ENCODE peak calls at places on chromosomes 16 and 17, in four cellular contexts. P is bronchial epithelial cell, V is GM23338, Q is thoracic aorta. Z is an unnamed sample.

GRCh38 chr16:27686926-27687325 is 137.0 kb downstream of the KATNIP start:
- DNase-seq in P (no peak), V (no peak), Q (no peak), Z (no peak)

GRCh38 chr16:85151603-85152413 is 39.5 kb upstream of the CIBAR2 start:
- DNase-seq in P (peak), V (no peak), Q (peak), Z (no peak)

GRCh38 chr16:68715471-68715870 is 21.6 kb upstream of the CDH1 start:
- DNase-seq in P (no peak), V (no peak), Q (no peak), Z (no peak)

GRCh38 chr17:49522329-49522890 is 27.3 kb downstream of the NGFR start:
- DNase-seq in P (no peak), V (no peak), Q (no peak), Z (no peak)

GRCh38 chr17:20116683-20117309 is 107.6 kb downstream of the SPECC1 start:
- DNase-seq in P (peak), V (peak), Q (no peak), Z (peak)

GRCh38 chr17:10741416-10742140 is 11.8 kb upstream of the TMEM220 start:
- DNase-seq in P (no peak), V (no peak), Q (no peak), Z (no peak)

GRCh38 chr16:52499061-52499460 is 47.9 kb downstream of the TOX3 start:
- DNase-seq in P (no peak), V (peak), Q (no peak), Z (no peak)

GRCh38 chr17:40023590-40024292 is 8.5 kb downstream of the CSF3 start:
- DNase-seq in P (no peak), V (no peak), Q (no peak), Z (no peak)

GRCh38 chr16:2675714-2676113 is 6.6 kb upstream of the KCTD5 start:
- DNase-seq in P (no peak), V (no peak), Q (no peak), Z (no peak)

GRCh38 chr17:49968380-49969133 is 433 bp upstream of the DLX4 start:
- DNase-seq in P (peak), V (peak), Q (no peak), Z (peak)

GRCh38 chr17:1142503-1143095 is 37.2 kb downstream of the ABR start:
- DNase-seq in P (no peak), V (no peak), Q (no peak), Z (no peak)

GRCh38 chr17:1134634-1135324 is 45.0 kb downstream of the ABR start:
- DNase-seq in P (no peak), V (no peak), Q (no peak), Z (no peak)

DNA sequence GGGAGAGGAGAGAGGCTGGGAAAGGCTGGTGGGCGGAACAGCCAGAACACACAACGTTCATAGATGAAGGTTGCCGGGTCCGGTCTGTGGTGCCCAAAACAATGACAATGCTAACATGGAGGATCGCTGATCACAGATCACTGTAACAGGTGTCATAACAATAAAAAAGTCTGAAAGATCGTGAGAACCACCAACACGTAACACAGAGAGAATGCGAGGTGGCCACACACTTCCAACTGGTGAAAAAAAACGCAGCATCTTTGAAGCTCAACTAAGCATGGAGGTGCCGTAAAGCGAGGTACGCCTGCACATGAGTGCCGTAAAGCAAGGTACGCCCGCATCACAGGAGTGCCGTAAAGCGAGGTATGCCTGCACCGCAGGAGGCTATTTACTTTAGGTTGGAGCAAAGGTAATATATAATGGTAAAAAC is 42.3 kb downstream of the ABR start:
- DNase-seq in P (peak), V (peak), Q (no peak), Z (no peak)
- H3K4me3 ChIP-seq in P (no peak), V (no peak), Q (no peak), Z (no peak)

DNA sequence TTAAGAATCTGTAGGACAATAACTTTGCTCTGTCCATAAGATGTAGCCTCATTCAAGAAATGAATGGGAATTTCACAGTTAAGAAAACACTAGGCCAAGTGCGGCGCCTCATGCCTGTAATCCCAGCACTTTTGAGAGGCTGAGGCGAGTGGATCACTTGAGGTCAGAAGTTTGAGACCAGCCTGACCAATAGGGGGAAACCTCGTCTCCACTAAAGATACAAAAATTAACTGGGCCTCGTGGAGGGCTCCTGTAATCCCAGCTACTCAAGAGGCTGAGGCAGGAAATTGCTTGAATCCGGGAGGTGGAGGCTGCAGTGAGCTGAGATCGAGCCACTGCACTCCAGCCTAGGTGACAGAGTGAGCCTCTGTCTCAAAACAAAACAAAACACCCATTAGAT is 19.9 kb upstream of the RSL1D1 start:
- DNase-seq in P (no peak), V (peak), Q (no peak), Z (no peak)
- TF ChIP-seq CTCF in P (no peak), V (peak), Q (no peak), Z (peak)

DNA sequence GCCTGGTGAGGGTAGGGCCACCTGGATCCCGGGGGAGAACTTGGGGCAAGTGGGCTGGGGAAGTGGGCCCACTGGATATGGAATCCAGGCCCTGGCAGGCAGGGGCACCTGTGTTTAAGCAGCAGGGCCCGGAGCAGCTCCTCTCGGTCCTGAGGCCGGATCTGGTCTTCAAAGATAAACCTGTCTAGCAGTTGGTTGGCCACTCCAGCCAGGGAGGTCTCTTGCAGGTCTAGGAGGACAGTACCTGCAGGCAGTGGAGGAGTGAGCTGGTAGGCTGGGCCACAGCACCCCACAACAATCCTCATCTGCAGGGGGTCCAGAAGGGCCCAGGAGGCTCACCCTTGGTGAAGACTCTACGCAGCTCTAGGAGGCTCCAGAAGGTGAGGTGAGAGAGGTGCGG is 7.6 kb downstream of the SLC4A1 start:
- DNase-seq in P (no peak), V (no peak), Q (no peak), Z (no peak)
- H3K4me3 ChIP-seq in P (no peak), V (no peak), Q (no peak), Z (no peak)

DNA sequence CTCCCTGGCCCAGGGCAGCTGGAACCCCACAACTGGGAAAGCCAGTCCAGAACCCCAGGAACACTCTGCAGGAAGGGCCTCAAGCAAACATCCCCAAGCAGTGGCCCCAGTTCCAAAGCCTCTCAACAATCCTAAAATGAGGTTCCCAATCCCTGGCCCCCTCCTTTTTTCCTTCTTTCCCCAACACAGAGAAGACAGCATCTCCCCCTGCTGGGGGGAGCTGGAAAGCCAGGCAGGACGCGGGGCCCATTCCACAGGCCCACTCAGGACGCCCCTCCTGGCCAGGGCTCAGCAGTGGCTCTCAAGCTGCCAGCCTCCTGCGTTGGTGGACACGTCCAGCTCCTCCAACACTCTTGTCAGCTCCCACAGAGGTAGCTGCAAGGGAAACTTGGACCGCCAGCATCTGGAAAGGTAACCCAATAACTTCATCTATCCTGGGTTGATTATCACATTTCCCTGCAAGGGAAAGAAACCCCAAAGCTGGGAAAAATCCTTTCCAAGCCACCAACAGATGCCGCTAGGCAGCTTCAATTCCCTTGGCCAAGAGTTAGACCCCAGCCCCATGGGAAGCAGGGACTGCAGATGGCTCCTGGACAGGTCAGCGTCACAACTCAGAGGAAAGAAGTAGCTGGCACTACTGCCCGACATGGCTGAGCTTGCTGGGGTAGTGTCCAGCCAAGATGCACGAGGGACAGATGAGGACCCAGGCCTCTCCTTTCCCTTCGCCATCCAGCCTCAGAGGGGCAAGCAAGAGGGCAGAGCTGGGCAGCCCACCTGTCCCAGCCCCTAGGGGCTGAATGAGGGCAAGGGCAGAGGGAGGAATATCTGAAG is 7.6 kb downstream of the HDAC5 start:
- DNase-seq in P (no peak), V (peak), Q (no peak), Z (no peak)
- TF ChIP-seq CTCF in P (peak), V (peak), Q (peak), Z (peak)

Z was measured in HFF-Myc.